ENCODE peak calls at places on chromosomes 7 and 10, in five cellular contexts. V is GM20000, E is cardiac fibroblast, Q is spleen, M is neural progenitor cell. A is an unnamed sample.
A peak's percentile ranks its signal among the peaks of the same experiment; 100 is the strongest.

GRCh38 chr10:129621062-129621461 is 154.0 kb downstream of the MGMT start:
- DNase-seq in E (no peak), M (no peak), Q (no peak), V (no peak), A (no peak)

GRCh38 chr10:57786331-57786730 is 481.4 kb downstream of the IPMK start:
- DNase-seq in M (no peak), V (no peak), Q (no peak), E (no peak), A (no peak)

GRCh38 chr7:46226860-46227259 is 305.8 kb upstream of the IGFBP3 start:
- DNase-seq in E (no peak), Q (no peak), V (no peak), M (no peak), A (no peak)

GRCh38 chr7:2654059-2654458 is 22.3 kb downstream of the TTYH3 start:
- DNase-seq in M (no peak), E (no peak), Q (no peak), V (no peak), A (no peak)

GRCh38 chr10:31467791-31468535 is 148.9 kb downstream of the ZEB1 start:
- DNase-seq in E (peak; percentile 26), V (no peak), Q (no peak), M (peak; percentile 4), A (no peak)

GRCh38 chr7:102264367-102264891 is 22.2 kb upstream of the SH2B2 start:
- DNase-seq in M (no peak), Q (no peak), E (no peak), V (no peak), A (no peak)

GRCh38 chr10:60186315-60187071 is 203.2 kb downstream of the ANK3 start:
- DNase-seq in V (no peak), M (no peak), Q (no peak), E (peak; percentile 83), A (no peak)

GRCh38 chr7:40099837-40100236 is 34.6 kb downstream of the MPLKIP start:
- DNase-seq in V (no peak), E (no peak), Q (no peak), M (no peak), A (no peak)

GRCh38 chr7:63040336-63040735 is 958.3 kb upstream of the ZNF722 start:
- DNase-seq in Q (no peak), M (no peak), V (no peak), E (no peak), A (peak; percentile 52)

GRCh38 chr7:75889826-75890225 is 11.0 kb downstream of the RHBDD2 start:
- DNase-seq in M (no peak), Q (no peak), V (no peak), E (peak; percentile 55), A (no peak)

GRCh38 chr7:158812684-158813083 is 16.6 kb downstream of the ESYT2 start:
- DNase-seq in Q (no peak), M (no peak), E (no peak), V (no peak), A (no peak)

GRCh38 chr7:91030680-91031079 is 233.6 kb upstream of the FZD1 start:
- DNase-seq in Q (no peak), E (no peak), V (no peak), M (no peak), A (no peak)

GRCh38 chr7:130894146-130895005 is 160.4 kb upstream of the KLF14 start:
- DNase-seq in E (peak; percentile 61), V (no peak), M (no peak), Q (no peak), A (no peak)

GRCh38 chr10:61463035-61463909 is 10.1 kb upstream of the TMEM26 start:
- DNase-seq in M (no peak), V (no peak), Q (no peak), E (peak; percentile 86), A (no peak)

GRCh38 chr10:3452683-3453388 is 280.3 kb upstream of the PITRM1 start:
- DNase-seq in Q (no peak), V (no peak), M (no peak), E (peak; percentile 92), A (no peak)

GRCh38 chr10:79148452-79149344 is 79.9 kb downstream of the ZMIZ1 start:
- DNase-seq in Q (peak; percentile 86), E (peak; percentile 49), M (peak; percentile 58), V (no peak), A (no peak)

GRCh38 chr7:21365866-21366624 is 61.8 kb upstream of the SP4 start:
- DNase-seq in Q (no peak), V (no peak), E (no peak), M (no peak), A (no peak)

GRCh38 chr7:138395763-138396162 is 64.3 kb upstream of the TRIM24 start:
- DNase-seq in M (no peak), Q (no peak), E (no peak), V (no peak), A (no peak)

GRCh38 chr7:135653285-135654080 is 8.8 kb upstream of the STMP1 start:
- DNase-seq in M (no peak), E (no peak), V (no peak), Q (no peak), A (no peak)

GRCh38 chr10:13462551-13462950 is 66.3 kb downstream of the BEND7 start:
- DNase-seq in Q (no peak), M (no peak), E (no peak), V (no peak), A (no peak)

GRCh38 chr10:29915116-29915785 is 144.1 kb downstream of the JCAD start:
- DNase-seq in V (no peak), E (no peak), Q (no peak), M (no peak), A (no peak)

GRCh38 chr7:117009705-117010361 is 56.5 kb downstream of the ST7 start:
- DNase-seq in Q (no peak), V (no peak), E (no peak), M (no peak), A (no peak)

GRCh38 chr10:106348933-106349332 is 815.6 kb downstream of the SORCS1 start:
- DNase-seq in V (no peak), Q (no peak), E (no peak), M (no peak), A (no peak)

GRCh38 chr10:47282005-47282656 is 17.9 kb upstream of the GDF10 start:
- DNase-seq in M (no peak), Q (no peak), E (no peak), V (no peak), A (no peak)

GRCh38 chr7:152568972-152569371 is 107.0 kb downstream of the XRCC2 start:
- DNase-seq in E (no peak), V (no peak), Q (peak; percentile 48), M (no peak), A (no peak)

GRCh38 chr10:76309744-76310441 is 878.5 kb downstream of the LRMDA start:
- DNase-seq in E (peak; percentile 27), M (no peak), V (no peak), Q (no peak), A (no peak)

GRCh38 chr7:1571261-1571650 is 1.4 kb upstream of the PSMG3 start:
- DNase-seq in E (peak; percentile 83), Q (no peak), M (no peak), V (no peak), A (no peak)

GRCh38 chr7:1572111-1572510 is 2.3 kb upstream of the PSMG3 start:
- DNase-seq in Q (no peak), V (no peak), E (no peak), M (no peak), A (no peak)

GRCh38 chr7:1569440-1569832 is 396 bp downstream of the PSMG3 start:
- DNase-seq in Q (no peak), E (no peak), V (no peak), M (no peak), A (no peak)

GRCh38 chr7:1569016-1569415 is 816 bp downstream of the PSMG3 start:
- DNase-seq in V (no peak), E (peak; percentile 21), Q (no peak), M (no peak), A (no peak)

DNA sequence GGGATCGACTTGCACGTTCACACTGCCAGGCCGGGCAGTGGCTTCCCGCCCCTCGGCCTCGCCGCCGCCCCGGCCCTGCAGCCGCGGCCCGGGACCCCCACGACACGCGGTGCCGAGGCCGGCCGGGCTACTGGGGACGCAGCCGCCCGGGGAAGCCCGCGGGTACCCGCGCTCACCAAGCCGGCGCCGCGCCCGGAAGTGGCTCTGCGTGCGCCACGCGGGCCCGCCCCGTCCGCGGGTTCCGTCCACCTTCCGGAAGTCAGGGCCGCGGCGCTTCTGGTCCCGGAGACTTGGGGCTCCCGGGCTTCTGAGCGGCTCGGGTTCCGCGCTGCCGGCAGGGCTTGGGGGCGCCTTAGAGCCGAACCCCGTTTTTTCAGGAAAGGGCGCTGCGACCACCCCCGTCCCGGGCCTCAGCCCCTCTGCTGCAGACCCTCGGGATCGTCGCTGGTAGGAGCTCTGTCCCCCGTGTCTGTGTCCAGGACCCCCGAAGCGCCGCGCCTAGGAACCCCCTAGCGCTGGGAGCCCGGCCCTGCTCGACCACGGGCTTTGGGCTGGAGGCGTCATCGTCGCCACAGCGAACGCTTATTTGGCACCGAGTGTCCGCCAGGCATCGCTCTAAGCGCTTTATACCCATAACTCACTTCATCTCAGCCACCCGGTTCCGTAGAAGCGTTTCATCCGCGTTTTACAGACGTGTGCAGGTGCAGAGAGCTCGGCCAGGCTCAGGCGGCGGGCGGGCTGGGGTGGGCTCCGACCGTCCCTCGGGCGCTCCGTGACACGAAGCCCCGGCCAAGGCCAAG is at the start of gene PSMG3:
- DNase-seq in M (peak; percentile 91), Q (peak; percentile 98), V (peak; percentile 98), E (peak; percentile 93), A (peak; percentile 95)
- TF ChIP-seq CTCF in M (peak; percentile 40), Q (no peak), V (no peak), E (peak; percentile 27), A (peak; percentile 70)

GRCh38 chr7:945147-945555 is 9.3 kb downstream of the ADAP1 start:
- DNase-seq in M (no peak), V (no peak), Q (peak; percentile 64), E (no peak), A (peak; percentile 66)
- TF ChIP-seq CTCF in M (no peak), V (no peak), Q (no peak), E (no peak), A (no peak)

DNA sequence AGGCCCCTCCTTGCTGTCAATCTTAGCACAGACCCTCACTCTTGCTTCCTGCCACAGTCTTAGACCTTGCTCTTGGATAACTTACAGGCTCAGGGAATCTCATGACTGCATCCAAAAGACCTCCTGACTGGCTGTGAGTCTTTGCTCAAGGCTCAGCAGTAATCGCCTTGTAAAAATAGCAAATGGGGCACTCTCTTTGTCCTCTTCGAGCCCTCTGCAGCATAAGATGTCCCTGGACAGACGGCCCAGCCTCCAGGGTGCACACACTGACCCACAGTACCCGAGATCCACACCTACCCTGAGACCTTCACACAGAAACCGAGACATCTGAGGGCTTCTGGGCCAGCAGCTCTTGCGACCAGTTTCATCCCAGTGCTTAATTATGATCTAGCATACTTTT is 65.9 kb upstream of the DDC start:
- DNase-seq in E (no peak), Q (no peak), V (no peak), M (no peak), A (no peak)
- TF ChIP-seq CTCF in E (no peak), Q (no peak), V (no peak), M (no peak), A (no peak)

GRCh38 chr7:118169146-118169545 is 14.8 kb upstream of the LSM8 start:
- DNase-seq in M (no peak), Q (no peak), E (peak; percentile 5), V (no peak), A (no peak)
- TF ChIP-seq CTCF in M (no peak), Q (no peak), E (no peak), V (no peak), A (peak; percentile 26)

A was measured in chondrocyte.